ENCODE peak calls at places on chromosome 2, in seven cellular contexts. L is fibroblast of lung; P is CD8-positive, alpha-beta T cell; V is cardiac muscle cell; U is tibial artery; O is K562; I is IMR-90. D is an unnamed sample.

GRCh38 chr2:160419776-160420521 is 73.7 kb downstream of the RBMS1 start:
- DNase-seq in O (no peak), L (peak; percentile 80), U (no peak), V (peak; percentile 90), P (no peak), I (peak; percentile 77), D (no peak)

GRCh38 chr2:199861116-199861774 is 10.3 kb upstream of the FTCDNL1 start:
- DNase-seq in I (peak; percentile 38), P (no peak), V (peak; percentile 50), O (peak; percentile 5), L (peak; percentile 63), U (no peak), D (peak; percentile 48)

GRCh38 chr2:74548919-74549684 is 4.6 kb downstream of the LOXL3 start:
- DNase-seq in U (peak; percentile 83), O (peak; percentile 91), V (peak; percentile 62), L (no peak), I (peak; percentile 46), P (no peak), D (peak; percentile 40)

GRCh38 chr2:223586261-223586660 is 15.9 kb downstream of the SCG2 start:
- DNase-seq in U (no peak), O (no peak), I (peak; percentile 88), P (no peak), V (peak; percentile 92), L (peak; percentile 95), D (peak; percentile 24)

GRCh38 chr2:443754-444153 is 155.9 kb upstream of the ALKAL2 start:
- DNase-seq in U (no peak), I (no peak), L (no peak), O (no peak), V (no peak), P (no peak), D (no peak)

GRCh38 chr2:5782103-5782502 is 89.9 kb downstream of the SOX11 start:
- DNase-seq in V (no peak), O (no peak), L (peak; percentile 55), U (no peak), P (no peak), I (peak; percentile 51), D (no peak)

GRCh38 chr2:171086352-171087290 is 74.1 kb downstream of the TLK1 start:
- DNase-seq in I (peak; percentile 68), U (no peak), L (peak; percentile 73), O (peak; percentile 62), V (peak; percentile 68), P (peak; percentile 57), D (peak; percentile 50)

GRCh38 chr2:222708274-222708710 is 36.8 kb downstream of the MOGAT1 start:
- DNase-seq in I (peak; percentile 74), L (peak; percentile 83), V (peak; percentile 84), P (peak; percentile 69), O (peak; percentile 35), U (peak; percentile 85), D (peak; percentile 64)

GRCh38 chr2:210428415-210429179 is 48.0 kb downstream of the LANCL1 start:
- DNase-seq in P (no peak), L (peak; percentile 31), I (peak; percentile 6), O (no peak), V (peak; percentile 5), U (no peak), D (peak; percentile 60)

GRCh38 chr2:217934321-217935131 is 68.3 kb downstream of the TNS1 start:
- DNase-seq in I (peak; percentile 96), V (peak; percentile 86), O (no peak), L (peak; percentile 75), P (no peak), U (peak; percentile 89), D (peak; percentile 95)
- H3K4me3 ChIP-seq in I (no peak overlapping the region), V (no peak overlapping the region), O (no peak overlapping the region), L (no peak overlapping the region), P (no peak overlapping the region), U (peak overlapping the region; percentile 83), D (no peak overlapping the region)

GRCh38 chr2:43852196-43852730 is 13.5 kb downstream of the ABCG8 start:
- DNase-seq in V (no peak), U (no peak), L (no peak), O (peak; percentile 1), P (no peak), I (no peak), D (no peak)

GRCh38 chr2:43851026-43851980 is 12.5 kb downstream of the ABCG8 start:
- DNase-seq in P (no peak), O (peak; percentile 2), L (no peak), I (no peak), V (no peak), U (no peak), D (no peak)

GRCh38 chr2:43854671-43855070 is 15.9 kb downstream of the ABCG8 start:
- DNase-seq in L (no peak), O (no peak), I (no peak), U (no peak), P (no peak), V (no peak), D (no peak)

GRCh38 chr2:43853141-43854081 is 14.6 kb downstream of the ABCG8 start:
- DNase-seq in I (no peak), O (no peak), P (no peak), U (no peak), V (no peak), L (no peak), D (no peak)

DNA sequence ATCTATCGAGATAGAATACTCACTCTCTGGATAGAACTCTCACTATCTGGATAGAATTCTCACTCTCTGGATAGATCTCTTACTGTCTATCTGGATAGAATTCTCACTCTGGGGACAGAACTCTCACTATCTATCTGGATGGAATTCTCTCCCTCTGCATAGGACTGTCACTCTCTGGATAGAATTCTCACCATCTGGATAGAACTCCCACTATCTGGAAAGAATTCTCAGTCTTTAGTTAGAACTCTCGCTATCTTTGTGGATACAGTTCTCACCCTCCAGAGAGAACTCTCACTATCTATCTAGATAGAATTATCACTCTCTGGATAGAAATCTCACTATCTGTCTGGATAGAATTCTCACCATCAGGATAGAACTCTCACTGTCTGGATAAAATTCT is 16.5 kb downstream of the ABCG8 start:
- DNase-seq in U (no peak), V (no peak), I (no peak), L (no peak), P (no peak), O (no peak), D (no peak)
- H3K27me3 ChIP-seq in U (no peaks in the 10 kb centered on the region), V (no peaks in the 10 kb centered on the region), I (peaks cover 35% of the 10 kb centered on the region), L (peaks cover 12% of the 10 kb centered on the region), P (peaks cover 10% of the 10 kb centered on the region), O (peaks cover 24% of the 10 kb centered on the region), D (peaks cover 6% of the 10 kb centered on the region)

GRCh38 chr2:105283532-105283931 is 42.0 kb downstream of the GPR45 start:
- DNase-seq in L (no peak), V (no peak), I (no peak), O (no peak), U (no peak), P (no peak), D (no peak)

GRCh38 chr2:105274046-105274445 is 32.5 kb downstream of the GPR45 start:
- DNase-seq in O (no peak), U (no peak), I (no peak), V (peak; percentile 78), P (no peak), L (no peak), D (no peak)

GRCh38 chr2:105280281-105280680 is 38.7 kb downstream of the GPR45 start:
- DNase-seq in O (no peak), P (no peak), U (no peak), I (no peak), L (no peak), V (no peak), D (no peak)

DNA sequence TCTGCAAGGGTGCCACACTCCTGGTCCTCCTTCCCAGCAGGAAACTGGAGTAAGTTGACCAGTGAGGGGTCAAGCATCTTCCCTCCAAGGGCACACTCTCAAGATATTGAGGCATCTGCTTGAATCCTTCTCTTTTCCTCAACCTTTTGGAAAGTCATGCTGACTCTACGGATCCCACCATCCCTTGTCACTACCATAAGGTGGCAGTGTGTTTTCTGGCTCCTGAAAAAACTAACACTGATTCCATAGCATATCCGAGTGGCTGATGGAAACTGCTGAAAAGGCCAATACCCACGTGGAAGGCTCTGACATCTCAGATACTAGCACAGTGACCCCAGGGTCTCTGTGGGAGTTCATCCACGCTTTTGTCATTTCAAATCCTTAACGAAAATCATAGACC is 37.1 kb downstream of the GPR45 start:
- DNase-seq in I (no peak), L (no peak), V (no peak), U (no peak), P (no peak), O (no peak), D (no peak)
- TF ChIP-seq CTCF in I (no peak), L (no peak), V (no peak), U (no peak), P (no peak), O (no peak), D (no peak)

GRCh38 chr2:25276569-25277465 is 64.9 kb downstream of the DNMT3A start:
- DNase-seq in I (no peak), P (peak; percentile 74), U (peak; percentile 82), V (peak; percentile 42), L (no peak), O (peak; percentile 64), D (no peak)
- H3K4me3 ChIP-seq in I (no peak overlapping the region), P (peak overlapping the region; percentile 55), U (peak overlapping the region; percentile 53), V (no peak overlapping the region), L (no peak overlapping the region), O (no peak overlapping the region), D (peak overlapping the region; percentile 35)

D was measured in bronchial epithelial cell.